ENCODE peak calls at places on chromosome 7, in four cellular contexts. One of them, this sample, is unnamed.

GRCh38 chr7:139124084-139124914 is 14.8 kb upstream of the ZC3HAV1 start:
- DNase-seq in effector CD4-positive, alpha-beta T cell: no peak
- DNase-seq in T1000: no peak
- DNase-seq in IMR-90: no peak
- DNase-seq in this sample: no peak

GRCh38 chr7:29818308-29818707 is 12.0 kb downstream of the WIPF3 start:
- DNase-seq in effector CD4-positive, alpha-beta T cell: no peak
- DNase-seq in T1000: no peak
- DNase-seq in IMR-90: no peak
- DNase-seq in this sample: no peak

GRCh38 chr7:117975436-117975835 is 102.2 kb upstream of the CTTNBP2 start:
- DNase-seq in effector CD4-positive, alpha-beta T cell: no peak
- DNase-seq in IMR-90: no peak
- DNase-seq in T1000: no peak
- DNase-seq in this sample: no peak

GRCh38 chr7:95545007-95545615 is 51.2 kb downstream of the PDK4 start:
- DNase-seq in effector CD4-positive, alpha-beta T cell: no peak
- DNase-seq in T1000: no peak
- DNase-seq in IMR-90: peak
- DNase-seq in this sample: no peak

GRCh38 chr7:73833251-73833919 is 2.6 kb downstream of the CLDN4 start:
- DNase-seq in IMR-90: no peak
- DNase-seq in effector CD4-positive, alpha-beta T cell: no peak
- DNase-seq in T1000: no peak
- DNase-seq in this sample: no peak

GRCh38 chr7:120021085-120021484 is 251.9 kb upstream of the KCND2 start:
- DNase-seq in IMR-90: peak
- DNase-seq in T1000: no peak
- DNase-seq in effector CD4-positive, alpha-beta T cell: no peak
- DNase-seq in this sample: no peak

GRCh38 chr7:92831716-92832622 is 4.4 kb downstream of the CDK6 start:
- DNase-seq in effector CD4-positive, alpha-beta T cell: no peak
- DNase-seq in IMR-90: peak
- DNase-seq in T1000: no peak
- DNase-seq in this sample: no peak

GRCh38 chr7:113548561-113548960 is 370.2 kb downstream of the PPP1R3A start:
- DNase-seq in effector CD4-positive, alpha-beta T cell: no peak
- DNase-seq in IMR-90: no peak
- DNase-seq in T1000: no peak
- DNase-seq in this sample: no peak

GRCh38 chr7:134781171-134781570 is 1.7 kb downstream of the CALD1 start:
- DNase-seq in T1000: no peak
- DNase-seq in IMR-90: no peak
- DNase-seq in effector CD4-positive, alpha-beta T cell: no peak
- DNase-seq in this sample: no peak

GRCh38 chr7:73717991-73718405 is 1.5 kb downstream of the STX1A start:
- DNase-seq in IMR-90: peak
- DNase-seq in T1000: peak
- DNase-seq in effector CD4-positive, alpha-beta T cell: peak
- DNase-seq in this sample: peak

GRCh38 chr7:4233621-4234497 is 448.2 kb upstream of the FOXK1 start:
- DNase-seq in effector CD4-positive, alpha-beta T cell: no peak
- DNase-seq in T1000: no peak
- DNase-seq in IMR-90: no peak
- DNase-seq in this sample: no peak

GRCh38 chr7:90459888-90460287 is 9.6 kb upstream of the PTTG1IP2 start:
- DNase-seq in T1000: no peak
- DNase-seq in IMR-90: peak
- DNase-seq in effector CD4-positive, alpha-beta T cell: no peak
- DNase-seq in this sample: no peak

GRCh38 chr7:71497233-71497946 is 365.4 kb downstream of the GALNT17 start:
- DNase-seq in effector CD4-positive, alpha-beta T cell: no peak
- DNase-seq in IMR-90: no peak
- DNase-seq in T1000: no peak
- DNase-seq in this sample: no peak

GRCh38 chr7:123666492-123666891 is 10.8 kb downstream of the LMOD2 start:
- DNase-seq in IMR-90: no peak
- DNase-seq in T1000: no peak
- DNase-seq in effector CD4-positive, alpha-beta T cell: no peak
- DNase-seq in this sample: no peak

GRCh38 chr7:125485223-125485622 is 555.6 kb upstream of the POT1 start:
- DNase-seq in IMR-90: no peak
- DNase-seq in T1000: no peak
- DNase-seq in effector CD4-positive, alpha-beta T cell: no peak
- DNase-seq in this sample: no peak

GRCh38 chr7:65938336-65938895 is 43.6 kb downstream of the GUSB start:
- DNase-seq in IMR-90: peak
- DNase-seq in T1000: no peak
- DNase-seq in effector CD4-positive, alpha-beta T cell: no peak
- DNase-seq in this sample: no peak

GRCh38 chr7:6186578-6186977 is 85.8 kb downstream of the CYTH3 start:
- DNase-seq in effector CD4-positive, alpha-beta T cell: no peak
- DNase-seq in T1000: no peak
- DNase-seq in IMR-90: peak
- DNase-seq in this sample: no peak

GRCh38 chr7:44733708-44734481 is 14.8 kb upstream of the ZMIZ2 start:
- DNase-seq in effector CD4-positive, alpha-beta T cell: no peak
- DNase-seq in T1000: peak
- DNase-seq in IMR-90: peak
- DNase-seq in this sample: no peak

This sample was measured in activated effector memory CD4-positive, alpha-beta T cell treated with Interleukin-2 at 50 U/mL for 16 hours.